ENCODE peak calls at places on chromosomes 5 and 9, in four cellular contexts. C is uterus, Y is gastrocnemius medialis, B is IMR-90. P is an unnamed sample.

GRCh38 chr5:68534131-68534940 is 318.8 kb downstream of the PIK3R1 start:
- DNase-seq in Y (no peak), C (peak; percentile 38), B (no peak), P (no peak)

GRCh38 chr9:1443450-1443849 is 393.3 kb downstream of the DMRT2 start:
- DNase-seq in C (no peak), B (no peak), Y (no peak), P (no peak)

GRCh38 chr5:80736730-80737129 is 81.9 kb upstream of the DHFR start:
- DNase-seq in Y (no peak), C (no peak), B (peak; percentile 55), P (no peak)

GRCh38 chr9:89505048-89505447 is 7.1 kb upstream of the SEMA4D start:
- DNase-seq in B (no peak), C (no peak), Y (no peak), P (no peak)

GRCh38 chr5:151093476-151093889 is 12.6 kb upstream of the TNIP1 start:
- DNase-seq in C (no peak), B (peak; percentile 94), Y (peak; percentile 77), P (peak; percentile 79)

GRCh38 chr9:127942152-127943010 is 4.7 kb upstream of the DPM2 start:
- DNase-seq in B (peak; percentile 54), Y (peak; percentile 81), C (peak; percentile 72), P (peak; percentile 85)

GRCh38 chr5:9558319-9558965 is 12.6 kb upstream of the SEMA5A start:
- DNase-seq in C (no peak), B (no peak), Y (no peak), P (no peak)

GRCh38 chr9:87873607-87874319 is 8.9 kb upstream of the SPATA31E1 start:
- DNase-seq in B (peak; percentile 31), Y (no peak), C (no peak), P (peak; percentile 28)

GRCh38 chr5:173953528-173954090 is 35.4 kb upstream of the C5orf47 start:
- DNase-seq in C (no peak), B (peak; percentile 87), Y (no peak), P (no peak)

GRCh38 chr5:127941646-127942045 is 141.9 kb upstream of the SLC12A2 start:
- DNase-seq in Y (no peak), C (no peak), B (no peak), P (no peak)

GRCh38 chr9:101455656-101456235 is 20.2 kb upstream of the ALDOB start:
- DNase-seq in C (no peak), Y (no peak), B (peak; percentile 61), P (no peak)

GRCh38 chr9:19409406-19410194 is 791 bp downstream of the ACER2 start:
- DNase-seq in B (no peak), C (peak; percentile 24), Y (peak; percentile 32), P (peak; percentile 62)

GRCh38 chr9:135152608-135153337 is 65.3 kb downstream of the OLFM1 start:
- DNase-seq in Y (no peak), B (no peak), C (no peak), P (no peak)

GRCh38 chr9:89022902-89023301 is 31.6 kb downstream of the S1PR3 start:
- DNase-seq in C (peak; percentile 75), Y (no peak), B (peak; percentile 79), P (peak; percentile 84)

GRCh38 chr5:1747803-1748085 is 51.9 kb downstream of the MRPL36 start:
- DNase-seq in Y (no peak), B (no peak), C (no peak), P (no peak)

GRCh38 chr9:88587182-88587581 is 52.2 kb downstream of the NXNL2 start:
- DNase-seq in Y (no peak), C (no peak), B (no peak), P (no peak)

GRCh38 chr9:112283854-112284253 is 49.6 kb downstream of the PTBP3 start:
- DNase-seq in B (no peak), C (no peak), Y (no peak), P (no peak)

GRCh38 chr9:69609156-69609555 is 63.0 kb downstream of the APBA1 start:
- DNase-seq in B (no peak), Y (no peak), C (no peak), P (no peak)

GRCh38 chr5:142246263-142246662 is 78.6 kb downstream of the SPRY4 start:
- DNase-seq in C (peak; percentile 26), Y (peak; percentile 16), B (peak; percentile 52), P (peak; percentile 65)

GRCh38 chr5:134964359-134965270 is 3.1 kb upstream of the CATSPER3 start:
- DNase-seq in C (no peak), B (no peak), Y (no peak), P (no peak)

GRCh38 chr5:117425163-117425562 is 850.5 kb upstream of the SEMA6A start:
- DNase-seq in B (no peak), Y (no peak), C (no peak), P (no peak)

GRCh38 chr5:174327317-174327864 is 281.9 kb downstream of the NSG2 start:
- DNase-seq in C (no peak), Y (peak; percentile 34), B (peak; percentile 69), P (no peak)

GRCh38 chr9:5587024-5587423 is 41.9 kb upstream of the RIC1 start:
- DNase-seq in B (peak; percentile 95), Y (no peak), C (no peak), P (no peak)

GRCh38 chr5:180287868-180288267 is 4.0 kb downstream of the MAPK9 start:
- DNase-seq in B (no peak), C (no peak), Y (no peak), P (no peak)

GRCh38 chr9:76687861-76688374 is 76.3 kb upstream of the PCA3 start:
- DNase-seq in Y (no peak), C (no peak), B (peak; percentile 69), P (peak; percentile 76)

GRCh38 chr5:156595132-156595787 is 254.8 kb upstream of the PPP1R2B start:
- DNase-seq in B (no peak), C (peak; percentile 62), Y (peak; percentile 87), P (peak; percentile 61)

GRCh38 chr9:91837982-91838731 is 111.9 kb downstream of the ROR2 start:
- DNase-seq in Y (no peak), B (peak; percentile 71), C (peak; percentile 51), P (peak; percentile 73)

GRCh38 chr9:120928720-120929389 is 2.3 kb upstream of the TRAF1 start:
- DNase-seq in Y (peak; percentile 69), C (peak; percentile 75), B (no peak), P (peak; percentile 80)
- H3K4me1 ChIP-seq in Y (peaks cover 11% of the 10 kb centered on the region), C (no peaks in the 10 kb centered on the region), B (peaks cover 23% of the 10 kb centered on the region), P (no peaks in the 10 kb centered on the region)

GRCh38 chr5:138506370-138507113 is 36.5 kb downstream of the ETF1 start:
- DNase-seq in B (no peak), Y (no peak), C (no peak), P (no peak)
- H3K36me3 ChIP-seq in B (peaks cover 25% of the 10 kb centered on the region), Y (no peaks in the 10 kb centered on the region), C (no peaks in the 10 kb centered on the region), P (peaks cover 45% of the 10 kb centered on the region)

GRCh38 chr5:139382781-139383180 is 316 bp downstream of the SLC23A1 start:
- DNase-seq in Y (no peak), C (peak; percentile 6), B (no peak), P (no peak)
- H3K4me1 ChIP-seq in Y (peaks cover 13% of the 10 kb centered on the region), C (no peaks in the 10 kb centered on the region), B (peaks cover 3% of the 10 kb centered on the region), P (no peaks in the 10 kb centered on the region)

DNA sequence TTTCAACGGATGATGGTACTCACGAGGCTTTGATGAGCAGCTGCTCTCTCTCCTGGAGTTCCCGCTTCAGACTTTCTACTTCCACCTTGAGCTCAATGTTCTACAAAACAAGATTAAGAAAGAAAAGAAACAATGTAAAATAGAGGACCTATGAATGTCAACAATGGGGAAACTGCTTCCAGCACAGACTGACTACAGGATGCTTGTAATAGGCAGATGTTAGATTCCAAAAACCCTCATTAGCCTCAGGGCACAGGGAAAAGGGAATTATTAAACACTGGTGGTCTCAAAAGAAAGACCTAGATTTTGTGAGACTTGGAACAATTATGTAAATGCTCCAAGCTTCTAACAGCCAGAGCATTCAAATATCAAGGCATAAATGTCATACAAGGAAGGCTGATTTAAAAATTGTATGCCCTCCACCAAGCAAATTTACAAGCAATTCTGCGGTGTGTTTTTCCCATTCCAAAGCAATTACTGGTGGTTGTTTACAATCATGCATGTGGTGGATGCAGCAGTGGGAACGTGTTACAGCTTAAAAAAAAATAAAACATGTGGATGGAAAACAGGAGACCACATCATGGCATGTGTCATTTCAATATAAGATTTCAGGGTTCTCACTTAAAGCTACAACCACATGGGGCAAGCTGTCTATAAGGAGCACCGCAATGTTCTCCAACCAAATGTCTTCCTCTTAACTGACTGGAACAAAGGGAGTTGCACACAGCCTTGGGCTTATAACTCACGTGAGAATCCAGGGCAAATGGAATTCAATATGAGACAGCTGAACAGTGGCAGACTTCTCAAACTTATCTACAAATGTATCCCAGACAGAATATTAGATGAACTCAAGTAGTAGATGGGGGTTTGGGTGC is 34.0 kb downstream of the CDK5RAP2 start:
- DNase-seq in Y (no peak), B (no peak), C (no peak), P (no peak)
- H3K36me3 ChIP-seq in Y (no peaks in the 10 kb centered on the region), B (peaks cover 15% of the 10 kb centered on the region), C (no peaks in the 10 kb centered on the region), P (peaks cover 62% of the 10 kb centered on the region)

GRCh38 chr5:88683506-88684135 is 199.4 kb downstream of the MEF2C start:
- DNase-seq in C (no peak), Y (no peak), B (no peak), P (no peak)

GRCh38 chr5:88682797-88683496 is 200.0 kb downstream of the MEF2C start:
- DNase-seq in Y (no peak), C (no peak), B (no peak), P (no peak)

GRCh38 chr5:88680253-88681132 is 202.5 kb downstream of the MEF2C start:
- DNase-seq in C (peak; percentile 65), B (peak; percentile 14), Y (peak; percentile 40), P (no peak)

GRCh38 chr5:88679638-88680037 is 203.3 kb downstream of the MEF2C start:
- DNase-seq in B (no peak), C (no peak), Y (no peak), P (no peak)

DNA sequence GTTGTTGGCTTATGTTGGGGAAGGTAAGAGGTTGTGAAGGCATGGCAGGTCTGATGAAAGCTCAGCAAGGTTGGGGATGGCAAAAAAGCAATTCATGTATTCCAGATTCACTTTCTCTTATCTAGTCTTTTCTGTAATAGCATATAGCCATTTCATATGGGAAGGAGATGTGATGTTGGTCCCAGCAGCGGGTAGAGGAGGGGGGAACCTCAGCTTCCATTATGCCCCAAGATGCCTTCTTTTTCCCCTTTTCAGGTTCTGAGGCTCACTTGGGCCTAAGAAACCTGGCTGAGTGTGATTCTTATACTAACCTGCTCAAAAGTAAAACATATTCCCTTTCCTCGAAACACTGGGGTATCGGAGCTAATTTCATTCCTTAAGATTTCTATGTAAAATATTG is 201.6 kb downstream of the MEF2C start:
- DNase-seq in C (no peak), B (no peak), Y (no peak), P (no peak)
- H3K4me1 ChIP-seq in C (no peaks in the 10 kb centered on the region), B (peaks cover 2% of the 10 kb centered on the region), Y (peaks cover 15% of the 10 kb centered on the region), P (no peaks in the 10 kb centered on the region)

DNA sequence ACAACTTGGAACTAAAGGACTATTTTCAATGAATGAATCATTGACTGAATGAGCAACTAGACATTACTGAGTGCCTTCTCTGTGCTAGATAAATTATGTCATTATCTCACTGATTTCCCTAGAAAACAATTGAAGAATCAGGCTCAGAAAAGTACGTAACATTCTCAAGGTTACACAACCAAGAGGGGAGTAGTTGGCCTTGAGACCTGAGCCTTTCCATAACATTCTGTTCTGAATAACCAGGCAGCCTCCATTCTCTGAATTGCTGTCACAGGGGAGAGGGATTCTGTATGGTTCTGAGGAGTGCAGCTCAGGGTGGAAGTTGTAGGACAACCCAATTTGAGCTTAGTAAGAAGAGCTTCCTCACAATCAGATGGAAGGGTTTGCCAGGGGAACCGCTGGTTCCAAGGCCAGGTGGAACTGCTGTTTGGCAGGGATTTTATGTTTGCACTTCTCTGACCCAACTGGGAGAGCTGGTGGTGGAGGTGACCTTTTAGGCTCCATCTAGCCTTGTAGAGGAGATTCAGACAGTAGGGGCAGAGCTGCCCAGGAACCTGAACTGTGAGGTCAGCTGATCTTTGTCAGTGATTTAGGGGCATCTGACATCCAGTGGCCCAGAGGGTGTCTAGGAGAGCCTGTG is 16.3 kb downstream of the POLR1E start:
- DNase-seq in C (no peak), B (no peak), Y (no peak), P (no peak)
- H3K36me3 ChIP-seq in C (no peaks in the 10 kb centered on the region), B (peaks cover 58% of the 10 kb centered on the region), Y (peaks cover 15% of the 10 kb centered on the region), P (peaks cover 61% of the 10 kb centered on the region)